ENCODE peak calls at places on chromosomes 4 and X, in ten cellular contexts. T is stomach, E is mucosa of descending colon, J is upper lobe of right lung, U is AG09309, L is neural progenitor cell, I is fibroblast of lung, K is esophagus squamous epithelium, S is sigmoid colon, B is heart left ventricle. O is an unnamed sample.

GRCh38 chr4:80199947-80200346 is 2.6 kb downstream of the PRDM8 start:
- DNase-seq in T (no peak), E (no peak), J (no peak), U (no peak), L (no peak), I (no peak), K (no peak), S (no peak), B (no peak), O (no peak)

GRCh38 chr4:128854433-128854832 is 44.9 kb downstream of the JADE1 start:
- DNase-seq in T (no peak), E (no peak), J (no peak), U (no peak), L (no peak), I (peak; percentile 76), K (no peak), S (no peak), B (no peak), O (peak; percentile 49)

GRCh38 chrX:55480390-55481062 is 9.1 kb downstream of the USP51 start:
- DNase-seq in T (no peak), E (no peak), J (no peak), U (no peak), L (no peak), I (no peak), K (no peak), S (no peak), B (no peak), O (no peak)

GRCh38 chrX:153669174-153669890 is 4.3 kb downstream of the PNCK start:
- DNase-seq in T (no peak), E (no peak), J (peak; percentile 56), U (no peak), L (peak; percentile 62), I (no peak), K (no peak), S (peak; percentile 60), B (no peak), O (no peak)

GRCh38 chr4:99816611-99817309 is at the start of gene DAPP1:
- DNase-seq in T (peak; percentile 74), E (peak; percentile 62), J (peak; percentile 74), U (no peak), L (no peak), I (no peak), K (peak; percentile 63), S (peak; percentile 70), B (no peak), O (no peak)

GRCh38 chr4:6332042-6332668 is 62.5 kb downstream of the WFS1 start:
- DNase-seq in T (peak; percentile 54), E (no peak), J (no peak), U (no peak), L (peak; percentile 67), I (no peak), K (no peak), S (no peak), B (no peak), O (peak; percentile 33)

GRCh38 chr4:47801481-47802002 is 36.3 kb downstream of the CORIN start:
- DNase-seq in T (no peak), E (no peak), J (no peak), U (no peak), L (no peak), I (no peak), K (no peak), S (no peak), B (no peak), O (no peak)

GRCh38 chr4:85398276-85398675 is 76.7 kb upstream of the ARHGAP24 start:
- DNase-seq in T (no peak), E (no peak), J (no peak), U (no peak), L (no peak), I (peak; percentile 67), K (no peak), S (no peak), B (peak; percentile 31), O (peak; percentile 80)

GRCh38 chrX:109740076-109740809 is 7.2 kb upstream of the ACSL4 start:
- DNase-seq in T (no peak), E (no peak), J (no peak), U (no peak), L (no peak), I (no peak), K (no peak), S (no peak), B (no peak), O (peak; percentile 76)

GRCh38 chr4:175536852-175537453 is 275.1 kb downstream of the GPM6A start:
- DNase-seq in T (no peak), E (no peak), J (no peak), U (peak; percentile 46), L (peak; percentile 62), I (peak; percentile 56), K (no peak), S (no peak), B (no peak), O (peak; percentile 86)

GRCh38 chr4:55169352-55169959 is 44.1 kb upstream of the KDR start:
- DNase-seq in T (peak; percentile 28), E (no peak), J (no peak), U (no peak), L (peak; percentile 81), I (peak; percentile 44), K (no peak), S (no peak), B (peak; percentile 68), O (peak; percentile 70)

GRCh38 chrX:76453737-76454406 is 26.4 kb downstream of the MAGEE1 start:
- DNase-seq in T (no peak), E (no peak), J (no peak), U (no peak), L (peak; percentile 17), I (no peak), K (no peak), S (no peak), B (no peak), O (no peak)

GRCh38 chrX:56130013-56130412 is 102.1 kb upstream of the KLF8 start:
- DNase-seq in T (no peak), E (no peak), J (no peak), U (no peak), L (no peak), I (no peak), K (no peak), S (no peak), B (no peak), O (no peak)

GRCh38 chrX:48890296-48890925 is 7.2 kb downstream of the TIMM17B start:
- DNase-seq in T (no peak), E (no peak), J (no peak), U (no peak), L (peak; percentile 20), I (no peak), K (no peak), S (no peak), B (no peak), O (no peak)

GRCh38 chr4:154588198-154588597 is 2.3 kb downstream of the FGA start:
- DNase-seq in T (no peak), E (no peak), J (no peak), U (no peak), L (no peak), I (no peak), K (no peak), S (no peak), B (no peak), O (no peak)
- H3K4me3 ChIP-seq in T (no peak overlapping the region), E (no peak overlapping the region), J (no peak overlapping the region), U (no peak overlapping the region), L (no peak overlapping the region), I (no peak overlapping the region), K (no peak overlapping the region), S (no peak overlapping the region), B (no peak overlapping the region), O (no peak overlapping the region)

DNA sequence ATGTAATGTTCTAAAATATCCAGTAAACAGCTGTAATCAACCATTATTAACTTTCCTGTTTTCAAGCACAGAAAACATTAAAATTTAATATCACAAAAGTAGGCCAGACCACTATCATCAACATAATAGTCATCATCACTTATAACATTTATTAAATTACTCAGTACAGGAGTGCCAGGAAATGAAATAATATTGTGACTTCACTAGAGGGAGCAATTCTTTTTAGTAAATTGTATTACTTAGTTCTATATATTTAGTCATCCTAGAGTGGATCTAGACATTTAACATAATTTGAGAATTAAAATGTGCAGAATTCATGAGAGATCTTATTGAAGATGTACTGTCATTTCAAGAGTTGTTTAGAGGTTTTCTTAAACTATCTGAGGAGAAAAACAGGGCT is 33.6 kb downstream of the PITX2 start:
- DNase-seq in T (no peak), E (no peak), J (no peak), U (no peak), L (no peak), I (no peak), K (no peak), S (no peak), B (no peak), O (peak; percentile 19)
- TF ChIP-seq CTCF in T (no peak), E (no peak), J (no peak), U (peak; percentile 21), L (peak; percentile 32), I (no peak), K (no peak), S (no peak), B (no peak), O (no peak)

GRCh38 chr4:19293080-19293479 is 958.6 kb upstream of the SLIT2 start:
- DNase-seq in T (no peak), E (no peak), J (no peak), U (no peak), L (no peak), I (no peak), K (no peak), S (no peak), B (no peak), O (no peak)
- H3K4me3 ChIP-seq in T (no peak overlapping the region), E (no peak overlapping the region), J (no peak overlapping the region), U (no peak overlapping the region), L (no peak overlapping the region), I (no peak overlapping the region), K (no peak overlapping the region), S (no peak overlapping the region), B (no peak overlapping the region), O (no peak overlapping the region)

GRCh38 chr4:7366958-7367353 is 67.8 kb downstream of the PSAPL1 start:
- DNase-seq in T (no peak), E (no peak), J (no peak), U (no peak), L (no peak), I (no peak), K (no peak), S (peak; percentile 30), B (no peak), O (no peak)
- TF ChIP-seq CTCF in T (no peak), E (no peak), J (no peak), U (no peak), L (no peak), I (no peak), K (no peak), S (no peak), B (no peak), O (no peak)

DNA sequence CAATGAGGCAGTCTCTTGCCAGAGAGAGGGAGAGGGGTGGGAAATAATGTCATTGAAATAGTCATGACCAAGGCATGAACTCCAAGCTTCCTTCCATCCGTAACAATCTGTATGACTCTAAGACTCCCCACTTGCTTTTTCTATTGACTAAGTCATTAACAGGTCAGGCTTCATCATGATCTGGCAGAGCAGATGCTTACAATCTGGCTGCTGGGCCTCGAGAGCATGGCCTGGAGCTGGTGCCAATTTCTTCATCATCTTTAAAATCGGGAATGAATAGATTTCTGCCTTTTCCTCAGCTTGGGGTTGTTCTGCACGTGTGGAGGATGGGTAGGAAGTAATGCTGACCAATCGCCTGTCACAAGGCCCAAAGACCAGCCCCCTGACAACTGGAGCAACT is 280.6 kb upstream of the CLNK start:
- DNase-seq in T (no peak), E (no peak), J (no peak), U (no peak), L (no peak), I (peak; percentile 1), K (no peak), S (no peak), B (no peak), O (no peak)
- H3K4me3 ChIP-seq in T (no peak overlapping the region), E (no peak overlapping the region), J (no peak overlapping the region), U (no peak overlapping the region), L (no peak overlapping the region), I (no peak overlapping the region), K (no peak overlapping the region), S (no peak overlapping the region), B (no peak overlapping the region), O (no peak overlapping the region)

O was measured in cardiac fibroblast.